ENCODE peak calls at places on chromosome 4, in nine cellular contexts. One of them, this sample, is unnamed.
A peak's percentile ranks its signal among the peaks of the same experiment; 100 is the strongest.

GRCh38 chr4:96833831-96834230 is 993.9 kb downstream of the PDHA2 start:
- DNase-seq in PC-3: peak; percentile 45
- DNase-seq in neural progenitor cell: no peak
- DNase-seq in hepatocyte: no peak
- DNase-seq in SK-N-SH: no peak
- DNase-seq in GM23248: no peak
- DNase-seq in HCT116: no peak
- DNase-seq in GM23338: no peak
- DNase-seq in OCI-LY7: no peak
- DNase-seq in this sample: no peak

GRCh38 chr4:86664959-86665358 is 70.8 kb downstream of the PTPN13 start:
- DNase-seq in SK-N-SH: no peak
- DNase-seq in HCT116: no peak
- DNase-seq in OCI-LY7: no peak
- DNase-seq in PC-3: peak; percentile 6
- DNase-seq in GM23248: peak; percentile 80
- DNase-seq in neural progenitor cell: no peak
- DNase-seq in GM23338: peak; percentile 27
- DNase-seq in hepatocyte: no peak
- DNase-seq in this sample: no peak

GRCh38 chr4:134202557-134202956 is 968 bp upstream of the PABPC4L start:
- DNase-seq in GM23338: no peak
- DNase-seq in HCT116: no peak
- DNase-seq in PC-3: peak; percentile 62
- DNase-seq in GM23248: no peak
- DNase-seq in neural progenitor cell: no peak
- DNase-seq in OCI-LY7: no peak
- DNase-seq in hepatocyte: no peak
- DNase-seq in SK-N-SH: no peak
- DNase-seq in this sample: no peak

GRCh38 chr4:157221895-157222763 is 1.6 kb downstream of the GRIA2 start:
- DNase-seq in hepatocyte: peak; percentile 69
- DNase-seq in GM23248: peak; percentile 12
- DNase-seq in SK-N-SH: peak; percentile 84
- DNase-seq in PC-3: no peak
- DNase-seq in OCI-LY7: no peak
- DNase-seq in neural progenitor cell: peak; percentile 86
- DNase-seq in GM23338: peak; percentile 88
- DNase-seq in HCT116: no peak
- DNase-seq in this sample: no peak

GRCh38 chr4:52234539-52235174 is 183.6 kb downstream of the SPATA18 start:
- DNase-seq in neural progenitor cell: peak; percentile 22
- DNase-seq in HCT116: peak; percentile 41
- DNase-seq in GM23338: peak; percentile 60
- DNase-seq in PC-3: peak; percentile 91
- DNase-seq in SK-N-SH: peak; percentile 38
- DNase-seq in hepatocyte: peak; percentile 64
- DNase-seq in OCI-LY7: no peak
- DNase-seq in GM23248: peak; percentile 55
- DNase-seq in this sample: no peak

GRCh38 chr4:165656829-165657467 is 216.1 kb upstream of the TLL1 start:
- DNase-seq in neural progenitor cell: peak; percentile 38
- DNase-seq in hepatocyte: no peak
- DNase-seq in HCT116: no peak
- DNase-seq in GM23338: peak; percentile 41
- DNase-seq in PC-3: peak; percentile 77
- DNase-seq in GM23248: no peak
- DNase-seq in SK-N-SH: no peak
- DNase-seq in OCI-LY7: no peak
- DNase-seq in this sample: no peak

GRCh38 chr4:124903995-124904722 is 191.6 kb upstream of the ANKRD50 start:
- DNase-seq in OCI-LY7: no peak
- DNase-seq in HCT116: peak; percentile 47
- DNase-seq in GM23248: peak; percentile 66
- DNase-seq in GM23338: peak; percentile 29
- DNase-seq in PC-3: peak; percentile 71
- DNase-seq in SK-N-SH: no peak
- DNase-seq in hepatocyte: peak; percentile 26
- DNase-seq in neural progenitor cell: peak; percentile 5
- DNase-seq in this sample: no peak

GRCh38 chr4:100462206-100462605 is 55.6 kb downstream of the EMCN start:
- DNase-seq in PC-3: peak; percentile 56
- DNase-seq in OCI-LY7: no peak
- DNase-seq in neural progenitor cell: no peak
- DNase-seq in hepatocyte: no peak
- DNase-seq in SK-N-SH: no peak
- DNase-seq in GM23338: no peak
- DNase-seq in HCT116: no peak
- DNase-seq in GM23248: peak; percentile 10
- DNase-seq in this sample: no peak

DNA sequence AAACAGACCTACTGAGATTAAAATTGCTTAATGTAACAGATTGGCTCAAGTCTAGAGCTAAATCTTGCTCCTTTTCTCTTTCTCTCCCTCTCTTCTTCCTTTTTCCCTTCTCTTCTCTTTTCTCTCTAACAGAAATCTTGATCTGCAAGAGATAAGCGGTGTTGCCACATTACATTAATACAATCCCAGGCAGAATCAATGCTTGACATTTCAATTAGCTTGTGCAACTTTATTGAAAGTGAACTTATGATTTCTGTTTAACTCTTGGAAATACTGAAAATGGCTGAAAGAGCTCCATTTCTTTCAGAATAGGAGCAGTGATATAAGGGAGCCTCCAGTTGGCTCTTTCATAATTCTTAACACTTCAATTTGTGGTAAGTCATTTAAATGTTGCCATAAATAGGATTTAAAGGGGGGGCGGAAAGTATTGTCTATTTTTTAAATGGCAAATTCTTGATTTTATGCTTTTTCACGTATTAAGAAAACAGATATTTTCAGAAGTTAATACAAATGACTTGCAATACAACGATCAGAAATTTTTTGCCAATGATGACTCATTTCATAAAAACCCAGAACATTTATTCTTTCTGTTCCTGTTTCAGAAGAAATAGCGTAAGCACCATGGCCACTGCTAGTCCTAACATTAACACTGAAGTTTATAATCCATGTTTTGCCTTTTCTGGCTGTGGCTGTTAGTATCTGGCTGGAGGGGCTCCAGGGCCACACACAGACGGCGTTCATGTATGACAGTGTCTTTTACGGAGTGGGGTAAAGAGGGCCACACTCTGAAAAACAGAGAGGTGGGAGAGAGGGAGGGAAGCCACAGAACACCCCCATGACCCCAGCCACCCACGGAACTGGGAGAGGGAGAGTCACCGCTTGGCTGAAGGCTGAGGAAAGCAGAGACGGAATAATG is 115.7 kb upstream of the FAT1 start:
- DNase-seq in hepatocyte: no peak
- DNase-seq in neural progenitor cell: no peak
- DNase-seq in OCI-LY7: no peak
- DNase-seq in GM23338: no peak
- DNase-seq in GM23248: peak; percentile 79
- DNase-seq in HCT116: no peak
- DNase-seq in PC-3: peak; percentile 23
- DNase-seq in SK-N-SH: no peak
- DNase-seq in this sample: peak; percentile 53
- TF ChIP-seq EZH2phosphoT487 in hepatocyte: no peak
- TF ChIP-seq EZH2phosphoT487 in neural progenitor cell: no peak
- TF ChIP-seq EZH2phosphoT487 in OCI-LY7: no peak
- TF ChIP-seq EZH2phosphoT487 in GM23338: no peak
- TF ChIP-seq EZH2phosphoT487 in GM23248: no peak
- TF ChIP-seq EZH2phosphoT487 in HCT116: no peak
- TF ChIP-seq EZH2phosphoT487 in PC-3: no peak
- TF ChIP-seq EZH2phosphoT487 in SK-N-SH: no peak
- TF ChIP-seq EZH2phosphoT487 in this sample: no peak

GRCh38 chr4:71186257-71186565 is 152.6 kb upstream of the SLC4A4 start:
- DNase-seq in GM23338: no peak
- DNase-seq in SK-N-SH: no peak
- DNase-seq in OCI-LY7: no peak
- DNase-seq in hepatocyte: no peak
- DNase-seq in neural progenitor cell: no peak
- DNase-seq in PC-3: no peak
- DNase-seq in HCT116: no peak
- DNase-seq in GM23248: no peak
- DNase-seq in this sample: no peak

GRCh38 chr4:71188197-71188625 is 150.6 kb upstream of the SLC4A4 start:
- DNase-seq in OCI-LY7: no peak
- DNase-seq in HCT116: no peak
- DNase-seq in hepatocyte: no peak
- DNase-seq in SK-N-SH: no peak
- DNase-seq in GM23338: peak; percentile 70
- DNase-seq in PC-3: no peak
- DNase-seq in neural progenitor cell: peak; percentile 19
- DNase-seq in GM23248: peak; percentile 30
- DNase-seq in this sample: no peak

GRCh38 chr4:71186566-71187398 is 152.0 kb upstream of the SLC4A4 start:
- DNase-seq in neural progenitor cell: peak; percentile 84
- DNase-seq in hepatocyte: peak; percentile 78
- DNase-seq in GM23248: peak; percentile 85
- DNase-seq in HCT116: no peak
- DNase-seq in SK-N-SH: peak; percentile 61
- DNase-seq in PC-3: peak; percentile 52
- DNase-seq in GM23338: peak; percentile 79
- DNase-seq in OCI-LY7: no peak
- DNase-seq in this sample: peak; percentile 55

GRCh38 chr4:71188951-71189350 is 149.9 kb upstream of the SLC4A4 start:
- DNase-seq in GM23248: no peak
- DNase-seq in hepatocyte: no peak
- DNase-seq in PC-3: no peak
- DNase-seq in neural progenitor cell: no peak
- DNase-seq in HCT116: no peak
- DNase-seq in GM23338: no peak
- DNase-seq in SK-N-SH: no peak
- DNase-seq in OCI-LY7: no peak
- DNase-seq in this sample: no peak

DNA sequence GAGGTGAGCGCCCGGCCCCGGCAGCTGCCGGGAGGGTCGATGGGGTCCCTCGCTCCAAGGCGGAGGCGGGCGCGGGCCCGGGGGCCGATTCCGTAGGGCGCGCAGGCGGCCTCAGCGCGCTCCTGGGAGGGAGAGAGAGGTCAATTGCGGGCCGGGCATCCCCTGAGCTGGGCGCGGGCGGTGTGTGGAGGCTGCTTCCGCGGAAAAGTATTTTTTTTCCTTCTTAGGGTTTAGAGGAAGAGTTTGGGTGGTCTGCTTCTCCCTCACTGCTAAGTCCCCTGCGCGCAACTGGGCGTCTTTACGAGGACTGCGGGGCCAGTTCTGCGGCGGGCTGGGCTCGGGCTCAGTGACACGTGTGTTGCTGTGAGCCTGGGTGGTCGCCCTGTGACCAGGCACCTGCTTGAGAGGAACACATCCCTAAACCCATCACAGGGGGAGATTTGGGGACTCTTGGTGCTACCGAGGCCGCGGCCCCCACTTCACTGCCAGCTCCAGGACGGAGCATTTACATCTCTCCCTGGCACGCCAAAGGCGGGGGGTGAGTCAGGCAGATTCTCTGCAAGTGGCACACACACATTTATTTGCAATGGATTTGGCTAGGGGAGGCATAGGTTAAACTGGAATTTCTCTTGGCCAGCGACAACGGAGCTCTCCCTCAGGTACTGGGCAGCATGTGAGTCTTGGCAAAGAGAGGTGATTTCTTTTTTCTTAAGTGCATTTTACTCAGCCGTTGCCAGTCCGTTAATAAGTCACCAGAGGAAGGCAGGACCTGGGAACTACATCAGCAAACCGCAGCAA is 151.2 kb upstream of the SLC4A4 start:
- DNase-seq in OCI-LY7: no peak
- DNase-seq in hepatocyte: peak; percentile 37
- DNase-seq in HCT116: no peak
- DNase-seq in neural progenitor cell: peak; percentile 68
- DNase-seq in PC-3: peak; percentile 68
- DNase-seq in SK-N-SH: no peak
- DNase-seq in GM23248: peak; percentile 85
- DNase-seq in GM23338: no peak
- DNase-seq in this sample: no peak
- H2AFZ ChIP-seq in OCI-LY7: no peak overlapping the region
- H2AFZ ChIP-seq in hepatocyte: peak overlapping the region; percentile 68
- H2AFZ ChIP-seq in HCT116: no peak overlapping the region
- H2AFZ ChIP-seq in neural progenitor cell: peak overlapping the region; percentile 78
- H2AFZ ChIP-seq in PC-3: peak overlapping the region; percentile 80
- H2AFZ ChIP-seq in SK-N-SH: peak overlapping the region; percentile 50
- H2AFZ ChIP-seq in GM23248: peak overlapping the region; percentile 85
- H2AFZ ChIP-seq in GM23338: peak overlapping the region; percentile 92
- H2AFZ ChIP-seq in this sample: peak overlapping the region; percentile 68

GRCh38 chr4:155288999-155289398 is 80.6 kb downstream of the NPY2R start:
- DNase-seq in hepatocyte: no peak
- DNase-seq in GM23338: no peak
- DNase-seq in OCI-LY7: no peak
- DNase-seq in GM23248: no peak
- DNase-seq in PC-3: no peak
- DNase-seq in HCT116: no peak
- DNase-seq in neural progenitor cell: no peak
- DNase-seq in SK-N-SH: no peak
- DNase-seq in this sample: no peak
- TF ChIP-seq EZH2phosphoT487 in hepatocyte: no peak
- TF ChIP-seq EZH2phosphoT487 in GM23338: no peak
- TF ChIP-seq EZH2phosphoT487 in OCI-LY7: no peak
- TF ChIP-seq EZH2phosphoT487 in GM23248: no peak
- TF ChIP-seq EZH2phosphoT487 in PC-3: no peak
- TF ChIP-seq EZH2phosphoT487 in HCT116: no peak
- TF ChIP-seq EZH2phosphoT487 in neural progenitor cell: no peak
- TF ChIP-seq EZH2phosphoT487 in SK-N-SH: no peak
- TF ChIP-seq EZH2phosphoT487 in this sample: no peak

GRCh38 chr4:680565-680930 is 6.2 kb downstream of the MYL5 start:
- DNase-seq in SK-N-SH: peak; percentile 69
- DNase-seq in OCI-LY7: no peak
- DNase-seq in neural progenitor cell: no peak
- DNase-seq in GM23248: peak; percentile 31
- DNase-seq in hepatocyte: no peak
- DNase-seq in HCT116: no peak
- DNase-seq in GM23338: peak; percentile 64
- DNase-seq in PC-3: peak; percentile 8
- DNase-seq in this sample: no peak

GRCh38 chr4:681736-682451 is 7.1 kb downstream of the SLC49A3 start:
- DNase-seq in OCI-LY7: no peak
- DNase-seq in HCT116: no peak
- DNase-seq in GM23248: no peak
- DNase-seq in GM23338: peak; percentile 72
- DNase-seq in neural progenitor cell: peak; percentile 63
- DNase-seq in SK-N-SH: peak; percentile 88
- DNase-seq in hepatocyte: peak; percentile 62
- DNase-seq in PC-3: peak; percentile 55
- DNase-seq in this sample: no peak

GRCh38 chr4:679571-680083 is 5.3 kb downstream of the MYL5 start:
- DNase-seq in HCT116: no peak
- DNase-seq in GM23248: no peak
- DNase-seq in hepatocyte: no peak
- DNase-seq in PC-3: no peak
- DNase-seq in GM23338: no peak
- DNase-seq in neural progenitor cell: no peak
- DNase-seq in OCI-LY7: no peak
- DNase-seq in SK-N-SH: no peak
- DNase-seq in this sample: no peak

GRCh38 chr4:680091-680490 is 5.7 kb downstream of the MYL5 start:
- DNase-seq in HCT116: no peak
- DNase-seq in hepatocyte: no peak
- DNase-seq in neural progenitor cell: no peak
- DNase-seq in PC-3: no peak
- DNase-seq in GM23338: no peak
- DNase-seq in SK-N-SH: no peak
- DNase-seq in GM23248: no peak
- DNase-seq in OCI-LY7: no peak
- DNase-seq in this sample: no peak

DNA sequence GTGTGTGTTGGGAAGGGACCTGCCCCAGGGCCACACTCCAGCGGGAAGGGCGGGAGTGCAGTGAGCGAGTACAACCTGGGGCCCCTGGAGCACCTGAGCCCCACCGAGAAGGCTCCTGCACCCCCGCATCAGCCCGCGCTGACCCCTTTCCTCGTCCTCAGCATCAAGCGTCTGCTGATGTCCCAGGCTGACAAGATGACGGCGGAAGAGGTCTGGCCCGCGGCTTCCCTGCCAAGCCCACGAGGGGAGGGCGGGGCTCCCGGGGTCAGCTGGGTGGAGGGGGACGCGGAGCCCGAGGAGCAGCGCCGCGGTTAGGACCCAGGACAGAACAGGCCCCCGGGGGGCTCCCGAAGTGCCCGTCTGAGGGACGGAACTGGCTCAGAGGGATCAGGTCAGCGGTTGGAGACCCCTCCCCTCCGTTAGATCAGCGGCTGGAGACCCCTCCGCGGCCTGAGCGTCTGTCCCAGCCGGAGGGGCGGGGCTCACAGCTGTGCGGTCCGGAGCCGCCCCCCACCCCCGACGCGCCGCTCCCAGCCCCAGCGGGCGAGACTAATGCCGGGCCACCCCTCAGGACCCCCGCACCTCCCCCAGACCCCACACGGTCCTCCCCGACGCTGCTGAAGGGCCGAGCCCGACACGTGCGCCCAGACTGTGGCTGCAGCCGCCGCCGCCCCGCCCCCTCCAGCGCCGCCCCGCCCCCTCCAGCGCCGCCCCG is 6.7 kb downstream of the MYL5 start:
- DNase-seq in SK-N-SH: peak; percentile 94
- DNase-seq in hepatocyte: peak; percentile 80
- DNase-seq in neural progenitor cell: peak; percentile 80
- DNase-seq in OCI-LY7: no peak
- DNase-seq in HCT116: no peak
- DNase-seq in GM23248: peak; percentile 66
- DNase-seq in GM23338: peak; percentile 77
- DNase-seq in PC-3: peak; percentile 52
- DNase-seq in this sample: no peak
- H2AFZ ChIP-seq in SK-N-SH: no peak overlapping the region
- H2AFZ ChIP-seq in hepatocyte: peak overlapping the region; percentile 81
- H2AFZ ChIP-seq in neural progenitor cell: peak overlapping the region; percentile 79
- H2AFZ ChIP-seq in OCI-LY7: no peak overlapping the region
- H2AFZ ChIP-seq in HCT116: no peak overlapping the region
- H2AFZ ChIP-seq in GM23248: no peak overlapping the region
- H2AFZ ChIP-seq in GM23338: peak overlapping the region; percentile 80
- H2AFZ ChIP-seq in PC-3: peak overlapping the region; percentile 66
- H2AFZ ChIP-seq in this sample: no peak overlapping the region